ENCODE peak calls at places on chromosomes 12 and 14, in four cellular contexts. Z is GM12878, H is HCT116, X is Panc1. U is an unnamed sample. For H3K9me3, the result is how much of the 10 kb centered on the place peaks cover.

GRCh38 chr12:121992059-121992879 is 29.4 kb upstream of the BCL7A start:
- ATAC-seq in X (peak), Z (peak), H (no peak), U (no peak)

GRCh38 chr14:60183138-60183537 is 17.9 kb upstream of the DHRS7 start:
- ATAC-seq in X (no peak), Z (peak), H (no peak), U (no peak)

GRCh38 chr14:75409425-75410205 is 18.2 kb upstream of the JDP2 start:
- ATAC-seq in X (no peak), Z (no peak), H (no peak), U (no peak)

GRCh38 chr12:122215789-122216188 is 10.1 kb downstream of the DIABLO start:
- ATAC-seq in X (no peak), Z (no peak), H (no peak), U (no peak)

GRCh38 chr12:53299454-53300180 is at the start of gene MYG1:
- ATAC-seq in Z (peak), H (peak), X (peak), U (peak)

GRCh38 chr12:75913502-75914110 is 118.0 kb downstream of the PHLDA1 start:
- ATAC-seq in Z (no peak), H (peak), X (peak), U (no peak)

GRCh38 chr14:96821501-96821900 is 24.3 kb downstream of the VRK1 start:
- ATAC-seq in H (no peak), Z (no peak), X (no peak), U (no peak)

GRCh38 chr12:62957233-62957953 is 22.4 kb upstream of the PPM1H start:
- ATAC-seq in Z (no peak), H (no peak), X (no peak), U (no peak)

GRCh38 chr14:103613517-103613916 is 15.5 kb upstream of the KLC1 start:
- ATAC-seq in Z (no peak), X (peak), H (no peak), U (no peak)

GRCh38 chr12:112961074-112961473 is 17.2 kb upstream of the OAS2 start:
- ATAC-seq in H (peak), X (no peak), Z (peak), U (no peak)

GRCh38 chr14:32657081-32657480 is 281.6 kb upstream of the NPAS3 start:
- ATAC-seq in H (no peak), Z (peak), X (no peak), U (peak)

GRCh38 chr14:31429791-31430190 is 9.4 kb upstream of the HEATR5A start:
- ATAC-seq in X (no peak), H (no peak), Z (no peak), U (no peak)

GRCh38 chr12:101573743-101574142 is 21.0 kb upstream of the MYBPC1 start:
- ATAC-seq in Z (no peak), H (no peak), X (no peak), U (no peak)

GRCh38 chr12:108457006-108457733 is 57.9 kb upstream of the FICD start:
- ATAC-seq in H (peak), X (peak), Z (peak), U (no peak)

GRCh38 chr14:104116544-104117340 is 21.6 kb upstream of the KIF26A start:
- ATAC-seq in Z (no peak), H (peak), X (peak), U (no peak)

GRCh38 chr14:89000007-89000942 is 175.8 kb downstream of the TTC8 start:
- ATAC-seq in H (peak), Z (no peak), X (peak), U (no peak)

GRCh38 chr12:131223791-131224567 is 270.3 kb downstream of the ADGRD1 start:
- ATAC-seq in X (peak), H (peak), Z (no peak), U (no peak)

GRCh38 chr12:118354903-118355302 is 17.8 kb downstream of the TAOK3 start:
- ATAC-seq in X (no peak), H (no peak), Z (no peak), U (no peak)

GRCh38 chr12:3972576-3972975 is 99.4 kb upstream of the PARP11 start:
- ATAC-seq in H (no peak), X (no peak), Z (no peak), U (no peak)

GRCh38 chr12:111035578-111036301 is 115.4 kb upstream of the MYL2 start:
- ATAC-seq in H (no peak), Z (no peak), X (no peak), U (no peak)

GRCh38 chr14:90778468-90779255 is 37.6 kb downstream of the TTC7B start:
- ATAC-seq in Z (no peak), H (no peak), X (no peak), U (no peak)

GRCh38 chr14:78530078-78530477 is 359.9 kb downstream of the NRXN3 start:
- ATAC-seq in Z (peak), X (no peak), H (no peak), U (no peak)

GRCh38 chr12:104682790-104683279 is 226.1 kb downstream of the CHST11 start:
- ATAC-seq in H (no peak), X (no peak), Z (peak), U (no peak)

GRCh38 chr14:102417118-102417517 is 54.4 kb downstream of the TECPR2 start:
- ATAC-seq in H (no peak), X (no peak), Z (no peak), U (no peak)

GRCh38 chr14:102558566-102558965 is 33.9 kb upstream of the RCOR1 start:
- ATAC-seq in Z (no peak), H (no peak), X (no peak), U (no peak)

GRCh38 chr12:54220092-54220557 is 31.3 kb upstream of the SMUG1 start:
- ATAC-seq in H (peak), X (peak), Z (peak), U (peak)

GRCh38 chr12:21676781-21677180 is 19.1 kb upstream of the LDHB start:
- ATAC-seq in H (no peak), X (no peak), Z (no peak), U (no peak)

GRCh38 chr14:20179880-20180279 is 10.8 kb upstream of the OR11G2 start:
- ATAC-seq in X (no peak), H (no peak), Z (no peak), U (peak)

GRCh38 chr14:70123796-70124195 is 65.0 kb downstream of the SLC8A3 start:
- ATAC-seq in Z (no peak), H (no peak), X (no peak), U (no peak)

GRCh38 chr12:113315358-113315757 is 19.6 kb downstream of the SLC8B1 start:
- ATAC-seq in X (no peak), H (no peak), Z (no peak), U (peak)

GRCh38 chr14:33279865-33280264 is 341.2 kb downstream of the NPAS3 start:
- ATAC-seq in Z (no peak), X (no peak), H (no peak), U (no peak)

GRCh38 chr12:124518051-124518932 is 49.1 kb downstream of the NCOR2 start:
- ATAC-seq in X (peak), H (peak), Z (no peak), U (peak)

GRCh38 chr14:101243587-101244338 is 317.5 kb upstream of the DIO3 start:
- ATAC-seq in H (no peak), Z (no peak), X (no peak), U (no peak)
- H3K4me3 ChIP-seq in H (no peak), Z (no peak), X (no peak), U (no peak)

GRCh38 chr12:57006809-57007475 is 596 bp upstream of the ZBTB39 start:
- ATAC-seq in X (no peak), Z (no peak), H (peak), U (no peak)

GRCh38 chr12:57003395-57003794 is 3.0 kb downstream of the ZBTB39 start:
- ATAC-seq in X (no peak), Z (no peak), H (no peak), U (no peak)

GRCh38 chr12:57004651-57005050 is 1.7 kb downstream of the ZBTB39 start:
- ATAC-seq in H (no peak), Z (no peak), X (no peak), U (no peak)

GRCh38 chr12:57008113-57008687 is 1.9 kb upstream of the ZBTB39 start:
- ATAC-seq in X (no peak), H (no peak), Z (peak), U (no peak)

DNA sequence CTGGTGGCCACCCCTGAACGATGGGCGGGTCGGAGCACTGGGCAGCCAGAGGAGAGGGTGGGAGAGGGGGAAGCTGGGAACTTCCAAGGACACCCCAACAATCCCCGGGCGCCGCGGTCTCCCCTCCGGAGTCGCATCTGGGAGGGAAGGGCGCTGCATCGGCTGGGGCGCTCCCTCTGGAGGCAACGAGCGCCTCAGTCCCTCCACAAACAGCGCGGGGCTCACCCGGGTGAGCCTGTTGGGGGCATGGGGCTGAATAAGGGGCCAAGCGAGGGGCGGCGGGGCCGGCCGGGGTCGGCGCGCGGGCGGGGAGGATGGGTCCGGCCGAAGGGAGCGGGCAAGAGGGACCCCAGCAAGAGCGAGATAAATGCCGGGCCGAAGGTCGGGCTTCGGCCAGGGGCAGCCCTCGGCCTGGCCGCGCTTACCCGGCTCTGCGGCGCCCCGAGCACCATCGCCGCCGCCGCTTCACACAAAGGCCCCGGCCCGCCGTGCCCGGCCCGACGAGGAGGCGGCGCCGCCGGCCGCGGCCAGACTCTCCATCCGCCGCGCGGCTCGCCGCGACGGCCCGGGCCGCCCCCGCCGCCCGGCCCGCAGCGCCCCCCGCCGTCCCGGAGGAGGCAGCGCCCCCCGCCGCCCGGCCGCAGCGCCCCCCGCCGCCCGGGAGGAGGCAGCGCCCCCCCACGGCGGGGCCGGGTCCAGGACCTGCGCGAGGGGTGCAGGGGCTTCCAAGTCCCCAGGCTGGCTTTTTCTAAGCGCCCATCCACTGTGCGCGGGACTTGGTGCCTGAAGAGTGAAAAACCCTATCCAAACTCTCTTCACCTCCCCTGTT is at the start of gene ZBTB39:
- ATAC-seq in Z (peak), X (peak), H (peak), U (peak)
- TF ChIP-seq POLR2AphosphoS5 in Z (peak), X (no peak), H (peak), U (no peak)

DNA sequence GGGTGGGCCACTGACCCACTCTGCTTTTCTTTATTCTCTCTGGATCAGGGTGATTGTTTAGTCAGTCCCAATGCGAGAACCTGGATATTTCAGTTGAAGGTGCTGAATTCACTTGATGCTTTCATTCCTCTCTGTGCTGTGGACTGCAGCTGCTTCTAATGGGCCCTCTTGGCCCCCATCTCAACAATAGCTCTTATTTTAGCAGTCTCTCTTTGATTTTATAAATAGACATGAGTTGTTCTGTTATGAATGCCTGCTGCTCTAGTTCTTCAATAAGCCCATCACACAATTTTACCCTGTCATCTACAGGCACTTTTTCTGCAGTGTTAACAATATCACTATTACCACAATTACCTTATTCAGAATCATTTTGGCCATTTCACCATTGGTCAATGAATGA is 54.1 kb upstream of the YARS2 start:
- ATAC-seq in H (no peak), Z (no peak), X (no peak), U (no peak)
- H3K9me3 ChIP-seq in H (under half), Z (under half), X (under half), U (under half)

GRCh38 chr14:61387076-61387475 is 65.7 kb downstream of the PRKCH start:
- ATAC-seq in H (no peak), Z (no peak), X (no peak), U (no peak)

GRCh38 chr14:61388976-61389576 is 67.7 kb downstream of the PRKCH start:
- ATAC-seq in H (peak), X (no peak), Z (peak), U (no peak)

GRCh38 chr14:61391119-61391518 is 69.7 kb downstream of the PRKCH start:
- ATAC-seq in Z (peak), H (no peak), X (no peak), U (no peak)

GRCh38 chr14:61386173-61386772 is 64.9 kb downstream of the PRKCH start:
- ATAC-seq in X (no peak), Z (no peak), H (no peak), U (no peak)

DNA sequence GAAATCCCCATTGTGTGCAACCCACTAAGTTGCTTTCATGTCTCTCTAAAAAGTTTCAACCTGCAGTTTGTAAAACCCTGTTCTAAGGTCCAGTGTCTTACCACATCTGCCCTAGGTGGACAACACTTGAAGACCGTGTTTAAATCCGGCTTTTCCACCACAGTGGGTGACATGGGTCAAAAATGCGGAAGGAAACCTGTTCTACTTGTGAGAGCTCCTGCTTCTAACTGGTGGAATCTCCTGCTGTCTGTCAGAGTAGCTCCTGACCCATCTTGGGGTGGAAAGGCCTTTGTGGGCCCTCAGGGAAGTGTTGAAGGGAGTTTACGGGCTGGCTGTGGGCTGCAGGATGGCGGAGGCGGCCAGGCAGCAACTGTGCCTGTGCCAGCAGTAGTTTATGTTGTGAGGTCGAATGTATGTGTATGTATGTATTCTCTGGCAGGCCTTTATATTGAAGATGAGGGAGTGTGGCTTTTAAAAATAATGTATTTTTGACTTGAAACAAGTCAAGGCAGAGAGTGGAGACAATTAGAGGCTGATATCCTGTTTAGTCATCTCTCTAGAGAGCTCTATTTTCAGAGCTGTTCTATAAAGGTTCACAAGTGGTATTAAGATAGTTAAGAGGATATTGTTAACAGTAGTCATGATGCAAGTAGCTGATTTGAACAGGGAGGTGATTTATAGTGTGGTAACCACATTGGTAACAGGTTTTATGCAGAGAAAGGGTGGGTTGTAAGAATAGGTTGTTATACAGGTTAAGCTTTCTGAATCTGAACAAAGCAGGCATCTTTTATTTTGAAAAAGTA is 67.0 kb downstream of the PRKCH start:
- ATAC-seq in Z (peak), X (no peak), H (peak), U (no peak)
- H3K4me3 ChIP-seq in Z (peak), X (no peak), H (peak), U (no peak)

GRCh38 chr12:46371718-46372130 is 849 bp downstream of the SLC38A2 start:
- ATAC-seq in X (peak), Z (peak), H (peak), U (peak)
- TF ChIP-seq POLR2AphosphoS5 in X (no peak), Z (peak), H (peak), U (peak)

GRCh38 chr14:105939810-105940508 is 413.6 kb downstream of the TMEM121 start:
- ATAC-seq in Z (no peak), H (no peak), X (no peak), U (no peak)
- H3K9me3 ChIP-seq in Z (under half), H (under half), X (under half), U (half or more)

GRCh38 chr14:51396222-51396815 is 156.3 kb downstream of the TMX1 start:
- ATAC-seq in H (no peak), Z (no peak), X (peak), U (peak)
- H3K4me3 ChIP-seq in H (no peak), Z (no peak), X (peak), U (no peak)

DNA sequence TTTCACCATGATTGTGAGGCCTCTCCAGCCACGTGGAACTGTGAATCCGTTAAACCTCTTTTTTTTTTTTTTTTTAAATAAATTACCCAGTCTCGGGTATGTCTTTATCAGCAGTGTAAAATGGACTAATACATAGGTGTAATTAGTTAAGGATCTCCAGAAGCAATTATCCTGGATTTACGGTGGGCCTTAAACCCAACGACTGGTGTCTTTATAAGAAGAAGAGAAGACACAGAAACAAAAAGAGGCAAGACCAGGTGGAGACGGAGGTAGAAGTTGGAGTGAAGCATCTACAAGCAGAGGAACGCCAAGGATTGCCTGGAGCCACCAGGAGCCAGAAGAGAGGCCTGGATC is 114.6 kb upstream of the MAP1LC3B2 start:
- ATAC-seq in H (no peak), X (no peak), Z (no peak), U (no peak)
- TF ChIP-seq POLR2AphosphoS5 in H (no peak), X (no peak), Z (no peak), U (no peak)

DNA sequence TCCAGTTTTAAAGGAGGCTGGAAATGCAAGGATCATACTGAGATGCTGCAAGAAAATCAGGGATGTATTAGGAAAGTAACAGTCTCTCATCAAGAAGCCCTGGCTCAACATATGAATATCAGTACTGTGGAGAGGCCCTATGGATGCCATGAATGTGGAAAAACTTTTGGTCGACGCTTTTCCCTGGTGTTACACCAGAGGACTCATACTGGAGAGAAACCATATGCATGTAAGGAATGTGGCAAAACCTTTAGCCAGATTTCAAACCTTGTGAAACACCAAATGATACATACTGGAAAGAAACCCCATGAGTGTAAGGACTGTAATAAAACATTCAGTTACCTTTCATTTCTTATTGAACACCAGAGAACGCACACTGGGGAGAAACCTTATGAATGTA is 24.5 kb downstream of the ZNF891 start:
- ATAC-seq in H (no peak), Z (no peak), X (no peak), U (no peak)
- H3K9me3 ChIP-seq in H (under half), Z (under half), X (half or more), U (half or more)